ENCODE peak calls at places on chromosome 17, in four cellular contexts. T, G, Z and Q are unnamed samples.

GRCh38 chr17:79038545-79039135 is 14.7 kb downstream of the C1QTNF1 start:
- DNase-seq in Z (peak; percentile 93), G (no peak), T (no peak), Q (no peak)

GRCh38 chr17:74953129-74953687 is 17.5 kb downstream of the OTOP3 start:
- DNase-seq in Z (no peak), T (no peak), G (no peak), Q (no peak)

GRCh38 chr17:28954886-28955285 is 3.6 kb upstream of the PHF12 start:
- DNase-seq in G (no peak), Z (no peak), T (no peak), Q (no peak)

GRCh38 chr17:34452769-34453168 is 89.7 kb upstream of the CCL1 start:
- DNase-seq in Z (no peak), T (no peak), G (no peak), Q (no peak)

GRCh38 chr17:14437176-14437575 is 136.3 kb downstream of the HS3ST3B1 start:
- DNase-seq in T (no peak), Z (no peak), G (no peak), Q (no peak)

GRCh38 chr17:38447502-38448095 is 19.3 kb downstream of the ARHGAP23 start:
- DNase-seq in G (no peak), Z (no peak), T (no peak), Q (no peak)

GRCh38 chr17:38877130-38877851 is 7.4 kb downstream of the LASP1 start:
- DNase-seq in G (peak; percentile 43), T (no peak), Z (no peak), Q (no peak)

GRCh38 chr17:45402916-45403315 is 29.8 kb downstream of the ARHGAP27 start:
- DNase-seq in Z (peak; percentile 14), T (no peak), G (no peak), Q (peak; percentile 54)

GRCh38 chr17:31393749-31394146 is 2.3 kb downstream of the RAB11FIP4 start:
- DNase-seq in T (no peak), Z (peak; percentile 29), G (no peak), Q (no peak)

GRCh38 chr17:42230225-42230624 is 35.9 kb upstream of the GHDC start:
- DNase-seq in G (no peak), T (no peak), Z (no peak), Q (no peak)

GRCh38 chr17:416293-417206 is 63.9 kb upstream of the RPH3AL start:
- DNase-seq in G (peak; percentile 49), T (peak; percentile 21), Z (no peak), Q (peak; percentile 69)

GRCh38 chr17:75181608-75182318 is 996 bp downstream of the SUMO2 start:
- DNase-seq in Z (no peak), T (peak; percentile 51), G (peak; percentile 45), Q (no peak)

GRCh38 chr17:64024781-64025731 is 4.6 kb upstream of the ICAM2 start:
- DNase-seq in G (peak; percentile 45), T (peak; percentile 56), Z (peak; percentile 79), Q (no peak)

GRCh38 chr17:49193513-49194296 is 16.7 kb downstream of the GNGT2 start:
- DNase-seq in G (peak; percentile 16), Z (no peak), T (no peak), Q (peak; percentile 70)

GRCh38 chr17:44909681-44910144 is 5.6 kb downstream of the GFAP start:
- DNase-seq in T (no peak), G (no peak), Z (peak; percentile 58), Q (no peak)

GRCh38 chr17:36661047-36661666 is 59.8 kb downstream of the MRM1 start:
- DNase-seq in Z (no peak), T (no peak), G (no peak), Q (no peak)

GRCh38 chr17:58200024-58200633 is 7.6 kb downstream of the EPX start:
- DNase-seq in Z (no peak), T (no peak), G (peak; percentile 62), Q (peak; percentile 82)

GRCh38 chr17:44828919-44829557 is 1.0 kb downstream of the GJC1 start:
- DNase-seq in Z (no peak), T (no peak), G (no peak), Q (no peak)